ENCODE peak calls at places on chromosome 18, in eight cellular contexts. One of them, this sample, is unnamed.
A peak's percentile ranks its signal among the peaks of the same experiment; 100 is the strongest.

GRCh38 chr18:73691624-73692023 is 456.0 kb downstream of the FBXO15 start:
- DNase-seq in effector memory CD4-positive, alpha-beta T cell: no peak
- DNase-seq in tibial nerve: no peak
- DNase-seq in left ventricle myocardium inferior: no peak
- DNase-seq in T-helper 17 cell: no peak
- DNase-seq in GM06990: no peak
- DNase-seq in RWPE1: no peak
- DNase-seq in activated CD4-positive, alpha-beta T cell treated with anti-CD3 and anti-CD28 coated beads, Interleukin-2, amount 50 U/mL, for 24 hours: no peak
- DNase-seq in this sample: no peak

GRCh38 chr18:54822872-54823845 is 5.1 kb upstream of the RAB27B start:
- DNase-seq in activated CD4-positive, alpha-beta T cell treated with anti-CD3 and anti-CD28 coated beads, Interleukin-2, amount 50 U/mL, for 24 hours: no peak
- DNase-seq in effector memory CD4-positive, alpha-beta T cell: no peak
- DNase-seq in tibial nerve: no peak
- DNase-seq in RWPE1: peak; percentile 37
- DNase-seq in T-helper 17 cell: no peak
- DNase-seq in GM06990: no peak
- DNase-seq in left ventricle myocardium inferior: no peak
- DNase-seq in this sample: no peak

GRCh38 chr18:76823166-76823539 is 796 bp downstream of the ZNF236 start:
- DNase-seq in effector memory CD4-positive, alpha-beta T cell: no peak
- DNase-seq in RWPE1: no peak
- DNase-seq in GM06990: no peak
- DNase-seq in tibial nerve: no peak
- DNase-seq in left ventricle myocardium inferior: no peak
- DNase-seq in activated CD4-positive, alpha-beta T cell treated with anti-CD3 and anti-CD28 coated beads, Interleukin-2, amount 50 U/mL, for 24 hours: no peak
- DNase-seq in T-helper 17 cell: peak; percentile 9
- DNase-seq in this sample: no peak

GRCh38 chr18:3319399-3319798 is 57.5 kb downstream of the MYL12B start:
- DNase-seq in left ventricle myocardium inferior: no peak
- DNase-seq in GM06990: peak; percentile 63
- DNase-seq in RWPE1: no peak
- DNase-seq in tibial nerve: no peak
- DNase-seq in T-helper 17 cell: no peak
- DNase-seq in activated CD4-positive, alpha-beta T cell treated with anti-CD3 and anti-CD28 coated beads, Interleukin-2, amount 50 U/mL, for 24 hours: no peak
- DNase-seq in effector memory CD4-positive, alpha-beta T cell: no peak
- DNase-seq in this sample: no peak

GRCh38 chr18:8813621-8814020 is 108.3 kb downstream of the MTCL1 start:
- DNase-seq in T-helper 17 cell: no peak
- DNase-seq in effector memory CD4-positive, alpha-beta T cell: no peak
- DNase-seq in left ventricle myocardium inferior: no peak
- DNase-seq in GM06990: no peak
- DNase-seq in tibial nerve: no peak
- DNase-seq in activated CD4-positive, alpha-beta T cell treated with anti-CD3 and anti-CD28 coated beads, Interleukin-2, amount 50 U/mL, for 24 hours: no peak
- DNase-seq in RWPE1: no peak
- DNase-seq in this sample: no peak

GRCh38 chr18:13797157-13797611 is 26.8 kb upstream of the MC5R start:
- DNase-seq in effector memory CD4-positive, alpha-beta T cell: no peak
- DNase-seq in tibial nerve: no peak
- DNase-seq in left ventricle myocardium inferior: no peak
- DNase-seq in T-helper 17 cell: no peak
- DNase-seq in GM06990: no peak
- DNase-seq in activated CD4-positive, alpha-beta T cell treated with anti-CD3 and anti-CD28 coated beads, Interleukin-2, amount 50 U/mL, for 24 hours: no peak
- DNase-seq in RWPE1: peak; percentile 76
- DNase-seq in this sample: no peak

GRCh38 chr18:7697306-7697705 is 130.2 kb downstream of the PTPRM start:
- DNase-seq in RWPE1: no peak
- DNase-seq in effector memory CD4-positive, alpha-beta T cell: no peak
- DNase-seq in activated CD4-positive, alpha-beta T cell treated with anti-CD3 and anti-CD28 coated beads, Interleukin-2, amount 50 U/mL, for 24 hours: no peak
- DNase-seq in tibial nerve: no peak
- DNase-seq in T-helper 17 cell: no peak
- DNase-seq in GM06990: no peak
- DNase-seq in left ventricle myocardium inferior: no peak
- DNase-seq in this sample: no peak

GRCh38 chr18:46345181-46345465 is 240.9 kb downstream of the HAUS1 start:
- DNase-seq in RWPE1: no peak
- DNase-seq in left ventricle myocardium inferior: no peak
- DNase-seq in tibial nerve: no peak
- DNase-seq in effector memory CD4-positive, alpha-beta T cell: no peak
- DNase-seq in activated CD4-positive, alpha-beta T cell treated with anti-CD3 and anti-CD28 coated beads, Interleukin-2, amount 50 U/mL, for 24 hours: no peak
- DNase-seq in T-helper 17 cell: no peak
- DNase-seq in GM06990: no peak
- DNase-seq in this sample: no peak

GRCh38 chr18:61323951-61324350 is 9.3 kb upstream of the CDH20 start:
- DNase-seq in effector memory CD4-positive, alpha-beta T cell: no peak
- DNase-seq in T-helper 17 cell: no peak
- DNase-seq in RWPE1: no peak
- DNase-seq in tibial nerve: no peak
- DNase-seq in left ventricle myocardium inferior: no peak
- DNase-seq in GM06990: no peak
- DNase-seq in activated CD4-positive, alpha-beta T cell treated with anti-CD3 and anti-CD28 coated beads, Interleukin-2, amount 50 U/mL, for 24 hours: no peak
- DNase-seq in this sample: no peak

GRCh38 chr18:23721711-23722479 is 32.6 kb downstream of the LAMA3 start:
- DNase-seq in GM06990: no peak
- DNase-seq in RWPE1: no peak
- DNase-seq in tibial nerve: no peak
- DNase-seq in T-helper 17 cell: no peak
- DNase-seq in effector memory CD4-positive, alpha-beta T cell: no peak
- DNase-seq in left ventricle myocardium inferior: no peak
- DNase-seq in activated CD4-positive, alpha-beta T cell treated with anti-CD3 and anti-CD28 coated beads, Interleukin-2, amount 50 U/mL, for 24 hours: no peak
- DNase-seq in this sample: no peak

GRCh38 chr18:32093106-32093511 is 1.4 kb downstream of the RNF138 start:
- DNase-seq in RWPE1: peak; percentile 52
- DNase-seq in GM06990: peak; percentile 81
- DNase-seq in left ventricle myocardium inferior: peak; percentile 45
- DNase-seq in tibial nerve: no peak
- DNase-seq in effector memory CD4-positive, alpha-beta T cell: peak; percentile 19
- DNase-seq in activated CD4-positive, alpha-beta T cell treated with anti-CD3 and anti-CD28 coated beads, Interleukin-2, amount 50 U/mL, for 24 hours: no peak
- DNase-seq in T-helper 17 cell: no peak
- DNase-seq in this sample: no peak

GRCh38 chr18:56541790-56542189 is 96.6 kb downstream of the TXNL1 start:
- DNase-seq in left ventricle myocardium inferior: no peak
- DNase-seq in tibial nerve: no peak
- DNase-seq in RWPE1: no peak
- DNase-seq in effector memory CD4-positive, alpha-beta T cell: no peak
- DNase-seq in GM06990: no peak
- DNase-seq in T-helper 17 cell: no peak
- DNase-seq in activated CD4-positive, alpha-beta T cell treated with anti-CD3 and anti-CD28 coated beads, Interleukin-2, amount 50 U/mL, for 24 hours: no peak
- DNase-seq in this sample: no peak

GRCh38 chr18:77016936-77017335 is 115.6 kb downstream of the MBP start:
- DNase-seq in left ventricle myocardium inferior: no peak
- DNase-seq in GM06990: no peak
- DNase-seq in effector memory CD4-positive, alpha-beta T cell: no peak
- DNase-seq in T-helper 17 cell: no peak
- DNase-seq in activated CD4-positive, alpha-beta T cell treated with anti-CD3 and anti-CD28 coated beads, Interleukin-2, amount 50 U/mL, for 24 hours: no peak
- DNase-seq in tibial nerve: no peak
- DNase-seq in RWPE1: no peak
- DNase-seq in this sample: no peak